ENCODE peak calls at places on chromosomes 7 and 10, in nine cellular contexts. P is T-cell; D is ureter; B is BE2C; Q is choroid plexus epithelial cell; I is H54; A is effector memory CD8-positive, alpha-beta T cell; V is activated T-helper 9 cell treated with anti-CD3 and anti-CD28 coated beads, Interleukin-2, amount 50 U/mL, for 16 hours; G is myocyte. J is an unnamed sample.

GRCh38 chr10:103690281-103690680 is 165.1 kb downstream of the SH3PXD2A start:
- DNase-seq in V (no peak), B (no peak), D (no peak), Q (no peak), P (no peak), G (peak; percentile 59), I (no peak), A (no peak), J (no peak)

GRCh38 chr7:3431306-3431705 is 130.3 kb downstream of the SDK1 start:
- DNase-seq in Q (peak; percentile 37), A (no peak), V (no peak), I (no peak), B (no peak), D (no peak), G (no peak), P (no peak), J (peak; percentile 11)

GRCh38 chr10:78224602-78225001 is 190.9 kb downstream of the RPS24 start:
- DNase-seq in B (no peak), Q (no peak), V (no peak), I (peak; percentile 28), P (no peak), A (no peak), G (peak; percentile 11), D (no peak), J (no peak)

GRCh38 chr7:57211428-57212100 is 79.3 kb upstream of the ZNF479 start:
- DNase-seq in Q (no peak), P (no peak), I (no peak), B (no peak), D (no peak), A (no peak), V (no peak), G (no peak), J (no peak)

GRCh38 chr10:16995867-16996529 is 133.6 kb downstream of the CUBN start:
- DNase-seq in D (no peak), I (no peak), V (no peak), Q (peak; percentile 75), B (no peak), A (no peak), G (peak; percentile 18), P (no peak), J (no peak)

GRCh38 chr7:28685291-28685659 is 272.9 kb downstream of the TRIL start:
- DNase-seq in B (peak; percentile 12), Q (no peak), P (no peak), A (no peak), I (no peak), V (no peak), D (no peak), G (no peak), J (no peak)

GRCh38 chr7:158286210-158286609 is 301.4 kb downstream of the PTPRN2 start:
- DNase-seq in V (no peak), P (no peak), Q (no peak), A (no peak), I (no peak), B (no peak), G (no peak), D (no peak), J (no peak)

GRCh38 chr10:112960151-112960681 is 10.2 kb downstream of the TCF7L2 start:
- DNase-seq in B (no peak), D (no peak), Q (peak; percentile 43), V (no peak), P (no peak), I (no peak), A (no peak), G (peak; percentile 25), J (no peak)

GRCh38 chr7:85454904-85455303 is 268.0 kb upstream of the SEMA3D start:
- DNase-seq in P (no peak), V (no peak), B (no peak), G (no peak), I (no peak), Q (peak; percentile 68), D (no peak), A (no peak), J (no peak)

GRCh38 chr7:123580406-123581161 is 21.0 kb upstream of the ASB15 start:
- DNase-seq in V (no peak), I (no peak), Q (peak; percentile 82), G (peak; percentile 72), B (peak; percentile 40), D (no peak), P (no peak), A (no peak), J (peak; percentile 74)

GRCh38 chr10:30155401-30155800 is 96.0 kb upstream of the JCAD start:
- DNase-seq in D (no peak), I (no peak), G (no peak), Q (peak; percentile 42), B (no peak), P (no peak), V (no peak), A (no peak), J (no peak)

GRCh38 chr10:9635691-9636090 is 1382.0 kb upstream of the CELF2 start:
- DNase-seq in V (no peak), P (no peak), D (no peak), G (no peak), Q (peak; percentile 87), A (no peak), I (no peak), B (no peak), J (no peak)

GRCh38 chr7:2106920-2107319 is 125.8 kb downstream of the MAD1L1 start:
- DNase-seq in G (peak; percentile 31), A (no peak), I (peak; percentile 96), V (no peak), P (no peak), D (no peak), Q (peak; percentile 63), B (peak; percentile 63), J (no peak)

GRCh38 chr10:34612446-34612845 is 202.7 kb downstream of the PARD3 start:
- DNase-seq in Q (no peak), V (no peak), G (no peak), P (no peak), A (no peak), B (no peak), D (no peak), I (no peak), J (no peak)

GRCh38 chr7:37097983-37098382 is 350.7 kb downstream of the ELMO1 start:
- DNase-seq in G (peak; percentile 64), B (no peak), Q (no peak), V (no peak), D (no peak), I (no peak), P (no peak), A (no peak), J (no peak)

GRCh38 chr7:36526720-36527548 is 137.3 kb downstream of the ANLN start:
- DNase-seq in V (no peak), G (peak; percentile 93), D (no peak), B (no peak), P (no peak), A (no peak), Q (peak; percentile 77), I (peak; percentile 82), J (no peak)

GRCh38 chr7:45681596-45682357 is 107.6 kb downstream of the ADCY1 start:
- DNase-seq in P (no peak), B (no peak), V (no peak), G (no peak), D (no peak), Q (no peak), A (no peak), I (no peak), J (no peak)

GRCh38 chr7:100166966-100167911 is 1.2 kb downstream of the GAL3ST4 start:
- DNase-seq in I (no peak), G (no peak), P (no peak), Q (no peak), V (no peak), A (no peak), B (no peak), D (no peak), J (no peak)

GRCh38 chr7:75920431-75921161 is 5.6 kb downstream of the POR start:
- DNase-seq in A (no peak), P (no peak), B (no peak), Q (peak; percentile 54), D (no peak), G (peak; percentile 23), I (no peak), V (peak; percentile 11), J (no peak)

GRCh38 chr7:38321515-38321944 is 48.1 kb upstream of the TARP start:
- DNase-seq in V (no peak), A (no peak), Q (peak; percentile 67), I (no peak), P (no peak), G (no peak), B (no peak), D (no peak), J (no peak)

GRCh38 chr7:41097501-41097900 is 605.4 kb downstream of the INHBA start:
- DNase-seq in A (no peak), G (peak; percentile 40), Q (peak; percentile 35), I (no peak), P (no peak), V (no peak), B (no peak), D (no peak), J (no peak)

GRCh38 chr7:2100278-2101205 is 132.2 kb downstream of the MAD1L1 start:
- DNase-seq in G (no peak), I (no peak), A (no peak), V (no peak), Q (no peak), B (peak; percentile 60), P (peak; percentile 31), D (no peak), J (peak; percentile 88)

GRCh38 chr10:31319602-31320178 is 674 bp downstream of the ZEB1 start:
- DNase-seq in P (peak; percentile 34), Q (peak; percentile 15), B (no peak), V (peak; percentile 12), G (peak; percentile 35), A (no peak), D (no peak), I (peak; percentile 9), J (no peak)

GRCh38 chr10:27558612-27559020 is 54.5 kb downstream of the RAB18 start:
- DNase-seq in I (peak; percentile 35), B (peak; percentile 45), Q (peak; percentile 74), D (no peak), A (peak; percentile 27), V (no peak), G (peak; percentile 79), P (no peak), J (peak; percentile 74)

GRCh38 chr7:141649137-141649864 is 52.7 kb downstream of the DENND11 start:
- DNase-seq in G (no peak), A (no peak), B (no peak), D (no peak), P (no peak), Q (no peak), V (no peak), I (no peak), J (peak; percentile 61)

GRCh38 chr7:157558516-157558874 is 221.7 kb downstream of the DNAJB6 start:
- DNase-seq in G (no peak), Q (no peak), V (no peak), B (no peak), P (no peak), I (no peak), D (no peak), A (no peak), J (no peak)